ENCODE peak calls at places on chromosomes 3 and 15, in five cellular contexts. M is GM12865, U is Peyer's patch, K is tibial nerve, R is astrocyte. G is an unnamed sample.

GRCh38 chr3:95394286-95394685 is 1331.4 kb downstream of the NSUN3 start:
- DNase-seq in M (no peak), U (no peak), K (no peak), R (no peak), G (no peak)

GRCh38 chr15:82178061-82178460 is 84.5 kb downstream of the EFL1 start:
- DNase-seq in M (no peak), U (no peak), K (no peak), R (peak; percentile 83), G (no peak)

GRCh38 chr15:87200149-87200548 is 1056.4 kb downstream of the NTRK3 start:
- DNase-seq in M (no peak), U (no peak), K (no peak), R (no peak), G (no peak)

GRCh38 chr3:124277516-124277890 is 285.6 kb upstream of the ROPN1 start:
- DNase-seq in M (no peak), U (no peak), K (peak; percentile 64), R (peak; percentile 73), G (no peak)

GRCh38 chr3:121482651-121483050 is 63.1 kb downstream of the POLQ start:
- DNase-seq in M (no peak), U (no peak), K (no peak), R (peak; percentile 81), G (no peak)

GRCh38 chr3:129827765-129828164 is 65.7 kb downstream of the TMCC1 start:
- DNase-seq in M (peak; percentile 77), U (no peak), K (no peak), R (no peak), G (peak; percentile 29)

GRCh38 chr15:28969511-28970085 is 83.8 kb downstream of the APBA2 start:
- DNase-seq in M (no peak), U (no peak), K (no peak), R (no peak), G (no peak)

GRCh38 chr15:88610756-88611231 is 10.3 kb upstream of the AEN start:
- DNase-seq in M (no peak), U (no peak), K (no peak), R (no peak), G (no peak)

GRCh38 chr15:80926126-80926525 is 63.5 kb downstream of the MESD start:
- DNase-seq in M (no peak), U (no peak), K (no peak), R (no peak), G (no peak)

GRCh38 chr3:151156618-151157216 is 46.3 kb downstream of the GPR171 start:
- DNase-seq in M (peak; percentile 79), U (no peak), K (peak; percentile 26), R (peak; percentile 38), G (peak; percentile 28)

GRCh38 chr15:65409284-65409631 is 13.5 kb downstream of the IGDCC4 start:
- DNase-seq in M (peak; percentile 62), U (no peak), K (no peak), R (peak; percentile 100), G (peak; percentile 52)

GRCh38 chr3:149207475-149207874 is 14.2 kb downstream of the CP start:
- DNase-seq in M (no peak), U (no peak), K (no peak), R (peak; percentile 22), G (no peak)

GRCh38 chr15:65101418-65101890 is 13.5 kb downstream of the UBAP1L start:
- DNase-seq in M (peak; percentile 65), U (peak; percentile 82), K (peak; percentile 76), R (no peak), G (no peak)

GRCh38 chr15:75776075-75776443 is 63.4 kb upstream of the CSPG4 start:
- DNase-seq in M (no peak), U (no peak), K (no peak), R (peak; percentile 55), G (no peak)

GRCh38 chr3:126081618-126082333 is 2.1 kb downstream of the SLC41A3 start:
- DNase-seq in M (no peak), U (peak; percentile 68), K (no peak), R (peak; percentile 57), G (peak; percentile 22)

GRCh38 chr15:43183270-43183669 is 1.9 kb upstream of the CCNDBP1 start:
- DNase-seq in M (no peak), U (no peak), K (no peak), R (no peak), G (no peak)

GRCh38 chr3:21390136-21390535 is 360.9 kb downstream of the ZNF385D start:
- DNase-seq in M (no peak), U (no peak), K (no peak), R (peak; percentile 98), G (no peak)

GRCh38 chr3:50248387-50248786 is 12.4 kb downstream of the GNAI2 start:
- DNase-seq in M (no peak), U (peak; percentile 78), K (no peak), R (no peak), G (no peak)

GRCh38 chr3:160381470-160381869 is 17.6 kb downstream of the IFT80 start:
- DNase-seq in M (no peak), U (no peak), K (no peak), R (peak; percentile 58), G (no peak)

GRCh38 chr15:92565351-92566125 is 90.0 kb downstream of the FAM174B start:
- DNase-seq in M (no peak), U (no peak), K (no peak), R (no peak), G (no peak)

GRCh38 chr15:70286110-70286806 is 188.5 kb upstream of the TLE3 start:
- DNase-seq in M (no peak), U (no peak), K (no peak), R (no peak), G (no peak)

GRCh38 chr15:95208071-95208470 is 976.7 kb downstream of the MCTP2 start:
- DNase-seq in M (no peak), U (no peak), K (no peak), R (no peak), G (no peak)

GRCh38 chr3:20047940-20048339 is 7.7 kb downstream of the KAT2B start:
- DNase-seq in M (no peak), U (no peak), K (no peak), R (no peak), G (no peak)

GRCh38 chr3:15610083-15610482 is 8.5 kb downstream of the BTD start:
- DNase-seq in M (no peak), U (no peak), K (no peak), R (peak; percentile 43), G (no peak)

GRCh38 chr3:196624907-196625306 is 14.6 kb upstream of the NRROS start:
- DNase-seq in M (no peak), U (no peak), K (no peak), R (no peak), G (no peak)

GRCh38 chr3:126031981-126032471 is 51.9 kb downstream of the SLC41A3 start:
- DNase-seq in M (no peak), U (no peak), K (no peak), R (no peak), G (no peak)

GRCh38 chr3:41716391-41716910 is 245.5 kb downstream of the ULK4 start:
- DNase-seq in M (no peak), U (no peak), K (no peak), R (peak; percentile 6), G (no peak)

DNA sequence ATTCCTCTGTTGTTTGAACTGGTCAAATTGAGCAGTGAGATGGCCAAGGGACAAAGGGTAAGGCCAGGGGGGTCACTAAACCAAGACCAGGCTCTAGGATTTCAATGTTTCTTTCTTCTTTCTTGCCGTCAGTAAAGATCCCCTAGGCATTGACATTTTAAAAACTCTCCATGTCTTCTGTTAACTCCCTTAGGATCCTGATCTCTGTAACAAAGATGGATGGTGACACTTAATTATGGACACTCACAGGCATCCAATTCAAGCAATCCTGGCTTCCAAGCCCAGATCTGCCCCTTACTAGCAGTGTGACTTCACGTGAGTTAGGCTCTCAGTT is 415.0 kb downstream of the RBMS3 start:
- DNase-seq in M (no peak), U (no peak), K (peak; percentile 49), R (no peak), G (no peak)
- H3K4me3 ChIP-seq in M (no peak overlapping the region), U (no peak overlapping the region), K (no peak overlapping the region), R (no peak overlapping the region), G (no peak overlapping the region)

GRCh38 chr15:54088837-54089236 is 110.6 kb downstream of the UNC13C start:
- DNase-seq in M (no peak), U (no peak), K (no peak), R (no peak), G (no peak)

GRCh38 chr15:54083501-54083900 is 105.3 kb downstream of the UNC13C start:
- DNase-seq in M (peak; percentile 12), U (no peak), K (no peak), R (no peak), G (no peak)

GRCh38 chr15:54082836-54083492 is 104.7 kb downstream of the UNC13C start:
- DNase-seq in M (peak; percentile 40), U (no peak), K (no peak), R (no peak), G (no peak)
- TF ChIP-seq CTCF in M (peak; percentile 83), U (no peak), K (peak; percentile 51), R (peak; percentile 58), G (peak; percentile 90)

GRCh38 chr15:89654847-89655805 is at the start of gene KIF7:
- DNase-seq in M (no peak), U (no peak), K (no peak), R (peak; percentile 33), G (no peak)

GRCh38 chr15:89654311-89654761 is 931 bp downstream of the KIF7 start:
- DNase-seq in M (no peak), U (no peak), K (no peak), R (peak; percentile 20), G (no peak)

GRCh38 chr15:89652131-89652530 is 3.1 kb downstream of the KIF7 start:
- DNase-seq in M (no peak), U (no peak), K (no peak), R (no peak), G (no peak)

GRCh38 chr15:89653578-89653977 is 1.7 kb downstream of the KIF7 start:
- DNase-seq in M (no peak), U (no peak), K (no peak), R (no peak), G (no peak)

DNA sequence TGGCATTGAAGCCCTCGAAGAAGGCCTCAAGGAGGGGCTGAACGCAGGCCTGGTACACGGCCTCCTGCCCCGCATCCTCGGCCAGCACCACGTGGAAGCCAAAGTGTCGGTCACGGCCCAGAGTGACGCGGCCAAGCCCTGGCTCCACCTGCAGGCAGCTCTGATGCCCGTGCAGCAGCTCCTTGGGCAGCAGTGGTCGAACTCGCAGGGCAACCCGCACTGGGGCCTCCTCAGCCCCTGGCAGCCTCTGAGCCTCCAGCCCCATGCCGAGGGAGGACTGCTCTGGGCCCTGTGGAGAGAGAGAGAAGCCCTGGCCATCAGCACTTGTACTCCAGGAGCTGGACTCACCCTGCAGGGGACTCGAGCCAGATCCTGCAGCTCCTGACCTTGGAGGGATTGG is 2.6 kb downstream of the KIF7 start:
- DNase-seq in M (no peak), U (no peak), K (no peak), R (no peak), G (no peak)
- H3K4me3 ChIP-seq in M (no peak overlapping the region), U (no peak overlapping the region), K (no peak overlapping the region), R (no peak overlapping the region), G (no peak overlapping the region)

GRCh38 chr3:8895829-8896228 is 67.4 kb downstream of the RAD18 start:
- DNase-seq in M (no peak), U (no peak), K (no peak), R (no peak), G (no peak)

GRCh38 chr3:8903191-8903590 is 60.1 kb downstream of the RAD18 start:
- DNase-seq in M (no peak), U (no peak), K (no peak), R (peak; percentile 62), G (no peak)

DNA sequence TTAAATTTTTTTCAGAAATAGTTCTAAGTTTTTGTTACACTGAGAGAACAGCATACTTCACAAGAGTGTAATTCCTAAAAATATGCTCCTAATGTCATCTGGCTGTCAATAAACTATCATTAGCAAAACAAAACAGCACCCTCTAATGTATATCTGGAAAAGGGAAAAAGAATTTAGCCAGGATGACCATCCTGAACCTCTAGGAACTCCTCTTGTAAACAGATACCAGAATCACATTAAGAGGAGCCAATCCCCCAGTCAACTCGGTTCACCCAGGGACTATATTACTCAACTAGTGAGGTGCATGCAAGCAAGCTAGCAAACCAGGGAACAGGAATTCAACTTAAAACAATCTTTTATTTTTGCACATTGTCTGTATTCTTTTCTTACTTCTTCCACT is 63.2 kb downstream of the RAD18 start:
- DNase-seq in M (no peak), U (no peak), K (no peak), R (no peak), G (no peak)
- TF ChIP-seq CTCF in M (no peak), U (no peak), K (no peak), R (no peak), G (no peak)